ENCODE peak calls at places on chromosomes 1 and 21, in four cellular contexts. Y, Q, X and U are unnamed samples.

GRCh38 chr1:223319913-223320600 is 43.9 kb downstream of the SUSD4 start:
- DNase-seq in Y (no peak), Q (no peak), X (no peak), U (no peak)

GRCh38 chr21:27787046-27787445 is 820.2 kb upstream of the ADAMTS5 start:
- DNase-seq in Y (no peak), Q (no peak), X (no peak), U (no peak)

GRCh38 chr1:61323681-61324328 is 241.4 kb downstream of the NFIA start:
- DNase-seq in Y (no peak), Q (no peak), X (no peak), U (no peak)

GRCh38 chr1:243507672-243508302 is 251.9 kb downstream of the SDCCAG8 start:
- DNase-seq in Y (no peak), Q (no peak), X (no peak), U (no peak)

GRCh38 chr1:202266061-202266765 is 72.6 kb downstream of the LGR6 start:
- DNase-seq in Y (no peak), Q (no peak), X (no peak), U (no peak)

GRCh38 chr1:59903136-59903754 is 23.3 kb downstream of the CYP2J2 start:
- DNase-seq in Y (peak; percentile 14), Q (peak; percentile 32), X (peak; percentile 61), U (no peak)

GRCh38 chr1:23403355-23403734 is 21.2 kb downstream of the TCEA3 start:
- DNase-seq in Y (no peak), Q (no peak), X (no peak), U (no peak)

GRCh38 chr21:38349111-38349746 is 92.4 kb downstream of the KCNJ15 start:
- DNase-seq in Y (no peak), Q (no peak), X (no peak), U (no peak)

GRCh38 chr1:204599098-204599497 is 82.9 kb downstream of the MDM4 start:
- DNase-seq in Y (no peak), Q (no peak), X (no peak), U (no peak)

GRCh38 chr21:38312822-38313221 is 56.0 kb downstream of the KCNJ15 start:
- DNase-seq in Y (no peak), Q (no peak), X (no peak), U (no peak)

GRCh38 chr1:37274896-37275631 is 199.3 kb upstream of the ZC3H12A start:
- DNase-seq in Y (peak; percentile 55), Q (no peak), X (peak; percentile 69), U (no peak)

GRCh38 chr1:4172659-4173599 is 272.9 kb upstream of the C1orf174 start:
- DNase-seq in Y (peak; percentile 27), Q (peak; percentile 73), X (peak; percentile 44), U (no peak)

GRCh38 chr1:59029366-59029765 is 245.5 kb upstream of the JUN start:
- DNase-seq in Y (no peak), Q (no peak), X (no peak), U (no peak)

DNA sequence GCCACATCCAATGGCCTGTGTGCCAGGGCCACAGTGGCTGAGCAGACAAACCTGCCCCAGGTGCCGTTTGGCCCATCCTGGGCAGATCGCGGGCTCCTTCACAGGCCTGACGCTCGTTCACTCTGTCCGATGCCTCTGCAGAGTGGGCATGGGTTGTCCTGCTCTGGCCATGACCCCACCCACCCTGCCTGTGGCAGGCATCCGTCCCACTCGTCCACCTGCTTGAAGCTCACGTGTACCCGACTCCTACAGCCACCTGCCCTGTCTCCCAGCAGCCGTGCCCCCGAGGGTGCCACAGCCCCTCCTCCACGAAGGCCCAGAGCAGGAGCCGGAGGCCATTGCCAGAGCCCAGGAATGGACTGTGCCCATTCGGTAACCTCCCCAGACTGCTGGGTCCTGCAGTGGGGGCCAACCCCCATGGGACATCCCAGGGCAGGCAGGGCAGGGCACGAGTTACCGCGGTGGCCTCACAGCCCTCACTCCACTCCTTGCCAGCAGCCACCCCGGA is 41.9 kb downstream of the TRIM11 start:
- DNase-seq in Y (no peak), Q (no peak), X (no peak), U (no peak)
- TF ChIP-seq RFX5 in Y (no peak), Q (no peak), X (no peak), U (no peak)

DNA sequence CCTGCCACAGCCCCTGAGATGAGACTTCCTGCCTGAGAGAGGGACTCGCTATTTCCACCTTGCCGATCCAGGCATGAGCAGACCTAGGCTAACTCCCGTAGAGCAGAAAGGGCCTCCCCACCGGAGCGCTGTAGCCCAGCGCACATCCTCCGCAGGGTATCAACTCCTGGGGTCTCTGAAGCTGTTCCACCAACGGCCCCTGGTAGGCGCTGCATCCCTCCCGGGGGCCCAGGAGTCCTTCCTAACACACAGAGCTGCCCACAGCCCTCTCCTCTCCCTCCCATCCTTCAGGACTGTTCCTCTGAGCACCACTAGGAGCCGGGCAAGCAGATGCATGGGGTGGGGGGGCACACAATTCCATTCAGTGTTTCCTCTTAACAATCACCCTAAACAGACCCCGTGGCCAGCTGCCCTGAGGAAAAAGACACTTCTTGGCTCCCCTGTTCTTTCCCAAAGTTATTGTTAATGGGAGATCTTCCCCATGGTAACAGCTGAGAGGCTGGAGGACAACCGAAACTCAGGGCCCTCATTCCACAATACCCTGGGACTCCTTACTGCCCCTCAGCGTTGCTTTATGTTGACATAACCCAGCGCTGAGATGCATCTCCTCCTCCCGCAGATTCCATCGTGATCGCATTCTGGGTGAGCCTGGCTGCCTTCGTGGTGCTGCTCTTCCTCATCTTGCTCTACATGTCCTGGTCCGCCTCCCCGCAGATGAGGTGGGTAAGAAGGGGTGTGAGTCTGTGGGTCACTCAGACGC is 7.5 kb downstream of the MRAP start:
- DNase-seq in Y (no peak), Q (peak; percentile 41), X (peak; percentile 49), U (no peak)
- TF ChIP-seq FOXM1 in Y (no peak), Q (no peak), X (no peak), U (no peak)

GRCh38 chr1:80418134-80418533 is 1382.6 kb upstream of the ADGRL2 start:
- DNase-seq in Y (no peak), Q (no peak), X (no peak), U (no peak)

GRCh38 chr1:80417651-80418050 is 1383.1 kb upstream of the ADGRL2 start:
- DNase-seq in Y (no peak), Q (no peak), X (no peak), U (no peak)
- TF ChIP-seq RFX5 in Y (no peak), Q (no peak), X (no peak), U (no peak)

DNA sequence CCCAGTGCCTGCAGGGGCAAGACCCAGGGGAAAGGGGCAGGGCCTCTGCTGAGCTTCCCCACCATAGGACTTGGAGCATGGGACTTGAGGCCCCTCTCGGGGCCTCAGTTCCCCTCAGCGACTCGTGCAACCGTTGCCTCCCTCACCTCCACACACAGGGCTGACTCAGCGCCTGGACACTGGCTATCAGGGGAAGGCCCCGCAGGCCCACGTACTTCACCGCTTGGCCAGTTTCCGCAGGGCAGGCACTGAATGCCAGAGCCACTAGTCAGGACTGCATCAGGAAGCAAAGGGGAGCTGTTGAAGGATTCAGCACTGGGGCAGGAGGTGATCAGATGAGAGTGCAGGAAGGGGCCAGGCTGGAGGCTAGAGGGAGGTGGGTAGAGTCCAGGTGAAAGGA is 15.5 kb upstream of the FAM131C start:
- DNase-seq in Y (no peak), Q (no peak), X (no peak), U (no peak)
- TF ChIP-seq FOXM1 in Y (no peak), Q (no peak), X (no peak), U (no peak)

DNA sequence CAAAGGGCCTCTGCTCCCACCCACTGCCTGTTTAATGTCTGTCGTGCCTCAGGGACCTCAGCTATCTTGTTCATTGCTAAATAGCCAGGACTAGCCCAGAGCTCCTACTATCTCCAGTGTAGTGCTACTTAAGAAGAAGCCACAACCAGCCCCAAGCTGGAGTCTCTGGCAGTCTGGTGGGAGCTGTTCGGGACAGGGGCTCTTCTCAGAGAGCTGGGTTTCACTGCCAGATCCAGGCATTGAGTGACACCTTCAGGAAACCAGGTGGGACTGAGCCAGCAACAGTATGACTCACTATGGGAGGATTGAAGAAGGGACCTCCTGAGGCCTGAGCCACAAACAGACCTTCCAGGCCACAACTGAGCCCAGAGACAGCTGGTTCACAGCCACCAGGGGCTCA is 25.4 kb downstream of the MATN1 start:
- DNase-seq in Y (no peak), Q (no peak), X (peak; percentile 61), U (no peak)
- TF ChIP-seq RFX5 in Y (no peak), Q (no peak), X (no peak), U (no peak)

GRCh38 chr1:55466343-55466742 is 251.2 kb upstream of the USP24 start:
- DNase-seq in Y (no peak), Q (no peak), X (no peak), U (no peak)

GRCh38 chr1:55463814-55464445 is 248.8 kb upstream of the USP24 start:
- DNase-seq in Y (no peak), Q (no peak), X (no peak), U (no peak)

GRCh38 chr1:55468438-55468837 is 253.3 kb upstream of the USP24 start:
- DNase-seq in Y (no peak), Q (no peak), X (peak; percentile 31), U (no peak)

GRCh38 chr1:55464550-55464949 is 249.4 kb upstream of the USP24 start:
- DNase-seq in Y (no peak), Q (no peak), X (no peak), U (no peak)

GRCh38 chr1:55466921-55467320 is 251.8 kb upstream of the USP24 start:
- DNase-seq in Y (no peak), Q (no peak), X (no peak), U (no peak)
- TF ChIP-seq FOXM1 in Y (no peak), Q (no peak), X (no peak), U (no peak)

GRCh38 chr1:168714012-168714411 is 15.0 kb downstream of the DPT start:
- DNase-seq in Y (no peak), Q (no peak), X (no peak), U (no peak)

GRCh38 chr1:168722964-168723363 is 6.0 kb downstream of the DPT start:
- DNase-seq in Y (no peak), Q (no peak), X (no peak), U (no peak)

GRCh38 chr1:168719306-168720111 is 9.5 kb downstream of the DPT start:
- DNase-seq in Y (no peak), Q (peak; percentile 15), X (no peak), U (peak; percentile 45)

GRCh38 chr1:168720839-168721238 is 8.2 kb downstream of the DPT start:
- DNase-seq in Y (no peak), Q (no peak), X (peak; percentile 27), U (no peak)

DNA sequence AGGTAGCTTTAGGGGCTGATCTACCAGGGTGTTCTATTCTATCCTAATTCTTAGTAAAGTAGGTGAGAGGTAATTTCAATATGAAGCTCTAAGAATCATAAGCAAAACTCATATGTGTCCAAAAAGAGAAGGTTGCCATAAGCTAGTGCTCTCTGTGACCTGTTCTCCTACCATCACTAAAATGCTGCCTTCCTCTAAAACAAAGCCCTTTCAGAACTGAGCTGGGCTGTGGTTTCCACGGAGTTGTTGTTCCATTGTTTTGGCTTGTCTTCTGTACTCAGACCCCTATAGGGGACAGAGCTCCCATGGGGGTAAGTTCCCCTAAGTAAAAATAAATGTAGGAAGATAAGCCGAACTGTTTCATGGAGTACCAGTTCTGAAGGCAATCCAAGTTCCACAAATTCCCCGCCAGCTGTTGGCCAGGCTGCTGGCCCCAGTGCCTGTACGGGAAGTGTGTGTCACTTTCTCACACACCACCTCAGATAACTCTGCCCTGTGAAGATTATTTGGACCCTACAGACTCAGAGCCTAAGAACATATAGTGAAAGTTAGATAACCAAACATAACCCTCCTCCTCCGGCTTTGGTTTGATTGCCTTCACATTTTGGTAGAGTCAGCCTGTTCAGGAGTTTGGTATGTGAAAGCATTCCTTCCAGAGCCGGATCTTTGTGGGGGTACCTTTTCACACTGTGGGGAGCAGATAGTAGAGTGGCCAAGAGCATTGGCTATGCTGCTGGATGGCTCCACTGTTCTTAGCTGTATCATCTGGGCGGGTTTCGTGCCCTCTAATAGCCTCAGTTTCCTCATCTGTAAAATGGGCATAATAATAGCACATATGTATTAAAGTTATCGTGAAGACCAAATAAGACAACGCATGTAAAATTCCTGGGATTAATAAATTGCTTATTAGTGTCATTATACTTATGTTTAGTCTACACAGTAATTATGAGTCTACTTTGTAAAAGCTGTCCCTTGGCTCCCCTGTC is 10.8 kb downstream of the DPT start:
- DNase-seq in Y (no peak), Q (no peak), X (no peak), U (no peak)
- TF ChIP-seq RFX5 in Y (no peak), Q (no peak), X (no peak), U (no peak)